ENCODE peak calls at places on chromosomes 13 and 19, in four cellular contexts. N, M, U and K are unnamed samples.
A peak's percentile ranks its signal among the peaks of the same experiment; 100 is the strongest.

GRCh38 chr13:44969858-44970484 is 19.3 kb downstream of the NUFIP1 start:
- DNase-seq in U (peak; percentile 78), N (peak; percentile 32), M (peak; percentile 70), K (peak; percentile 87)

GRCh38 chr19:47729468-47729798 is 15.9 kb upstream of the NOP53 start:
- DNase-seq in M (peak; percentile 89), N (no peak), U (peak; percentile 90), K (peak; percentile 66)

GRCh38 chr13:39942901-39943273 is 287.4 kb downstream of the COG6 start:
- DNase-seq in N (peak; percentile 86), U (peak; percentile 89), M (peak; percentile 85), K (peak; percentile 94)

GRCh38 chr19:5037936-5038335 is 69.0 kb downstream of the KDM4B start:
- DNase-seq in M (no peak), N (no peak), U (peak; percentile 22), K (no peak)

GRCh38 chr19:12884926-12885748 is 1.9 kb downstream of the KLF1 start:
- DNase-seq in M (peak; percentile 70), N (peak; percentile 85), U (peak; percentile 75), K (peak; percentile 100)

GRCh38 chr19:29075149-29075548 is 137.8 kb downstream of the UQCRFS1 start:
- DNase-seq in M (no peak), N (no peak), U (no peak), K (no peak)

GRCh38 chr13:98488736-98489135 is 88.2 kb downstream of the STK24 start:
- DNase-seq in U (no peak), N (peak; percentile 83), M (no peak), K (no peak)

GRCh38 chr19:29492761-29493160 is 33.0 kb upstream of the VSTM2B start:
- DNase-seq in M (peak; percentile 51), U (no peak), N (no peak), K (no peak)

GRCh38 chr19:11881151-11881800 is 6.3 kb upstream of the ZNF69 start:
- DNase-seq in U (peak; percentile 70), N (peak; percentile 72), M (peak; percentile 56), K (peak; percentile 89)

GRCh38 chr19:57403737-57404537 is 7.0 kb upstream of the ZNF17 start:
- DNase-seq in M (no peak), U (no peak), N (no peak), K (no peak)

GRCh38 chr13:21034602-21035190 is 26.7 kb downstream of the LATS2 start:
- DNase-seq in M (peak; percentile 36), U (peak; percentile 34), N (no peak), K (peak; percentile 63)

GRCh38 chr13:114081761-114082681 is 50.4 kb downstream of the RASA3 start:
- DNase-seq in N (no peak), M (no peak), U (no peak), K (no peak)

GRCh38 chr19:55667958-55668357 is 7.1 kb upstream of the EPN1 start:
- DNase-seq in U (no peak), N (no peak), M (peak; percentile 40), K (no peak)

GRCh38 chr13:65943711-65944110 is 1286.4 kb downstream of the PCDH9 start:
- DNase-seq in U (no peak), N (no peak), M (no peak), K (no peak)

GRCh38 chr19:13102666-13103584 is at the start of gene LYL1:
- DNase-seq in N (peak; percentile 88), U (no peak), M (no peak), K (peak; percentile 79)

GRCh38 chr19:15702590-15702930 is 25.3 kb upstream of the OR10H2 start:
- DNase-seq in U (peak; percentile 26), N (peak; percentile 45), M (peak; percentile 42), K (peak; percentile 26)

GRCh38 chr13:63088226-63088625 is 1672.6 kb upstream of the PCDH20 start:
- DNase-seq in M (no peak), U (peak; percentile 1), N (no peak), K (no peak)

GRCh38 chr19:40229484-40229883 is 3.0 kb upstream of the CCNP start:
- DNase-seq in M (peak; percentile 41), N (no peak), U (peak; percentile 80), K (no peak)

GRCh38 chr19:51514866-51515481 is 13.4 kb upstream of the SIGLEC12 start:
- DNase-seq in U (peak; percentile 65), M (peak; percentile 89), N (peak; percentile 66), K (peak; percentile 82)

GRCh38 chr13:38202730-38203129 is 146.9 kb upstream of the UFM1 start:
- DNase-seq in M (peak; percentile 67), U (peak; percentile 66), N (no peak), K (no peak)

GRCh38 chr13:110555601-110556223 is 5.8 kb downstream of the RAB20 start:
- DNase-seq in U (no peak), N (peak; percentile 9), M (peak; percentile 3), K (no peak)
- TF ChIP-seq EZH2phosphoT487 in U (no peak), N (no peak), M (no peak), K (no peak)

GRCh38 chr13:41788552-41788951 is 172.4 kb downstream of the VWA8 start:
- DNase-seq in M (no peak), U (no peak), N (no peak), K (no peak)
- TF ChIP-seq EZH2phosphoT487 in M (no peak), U (no peak), N (no peak), K (no peak)

DNA sequence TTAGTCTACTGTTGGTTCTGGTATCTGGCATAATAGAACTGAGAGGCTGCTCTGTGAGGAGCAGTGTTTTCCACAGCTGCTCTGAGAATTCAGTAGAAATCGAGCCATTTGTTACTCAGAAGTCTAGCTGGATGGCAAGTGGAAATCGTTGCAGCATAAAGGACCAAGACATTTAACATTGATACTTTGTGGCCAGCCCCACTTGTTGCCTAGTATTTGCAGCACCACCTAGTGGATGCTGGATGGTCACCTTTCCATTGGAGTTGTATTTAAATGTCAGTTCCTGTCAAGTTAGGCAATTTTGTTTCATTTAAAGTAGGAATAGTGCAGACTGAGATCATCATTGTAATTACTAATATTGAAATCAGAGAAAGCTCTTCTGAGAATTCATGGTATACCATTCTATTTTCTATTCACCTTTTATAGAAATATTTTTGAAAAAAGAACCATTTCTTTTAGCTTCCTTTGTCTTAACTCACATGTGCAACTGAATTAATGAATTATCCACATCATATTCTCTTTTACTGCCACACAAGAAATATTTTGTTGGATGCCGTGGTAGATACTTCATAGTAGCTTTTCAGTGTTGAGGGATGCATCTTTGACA is 64.6 kb downstream of the PDS5B start:
- DNase-seq in M (peak; percentile 75), N (peak; percentile 75), U (peak; percentile 70), K (peak; percentile 87)
- TF ChIP-seq EZH2phosphoT487 in M (no peak), N (no peak), U (no peak), K (no peak)

DNA sequence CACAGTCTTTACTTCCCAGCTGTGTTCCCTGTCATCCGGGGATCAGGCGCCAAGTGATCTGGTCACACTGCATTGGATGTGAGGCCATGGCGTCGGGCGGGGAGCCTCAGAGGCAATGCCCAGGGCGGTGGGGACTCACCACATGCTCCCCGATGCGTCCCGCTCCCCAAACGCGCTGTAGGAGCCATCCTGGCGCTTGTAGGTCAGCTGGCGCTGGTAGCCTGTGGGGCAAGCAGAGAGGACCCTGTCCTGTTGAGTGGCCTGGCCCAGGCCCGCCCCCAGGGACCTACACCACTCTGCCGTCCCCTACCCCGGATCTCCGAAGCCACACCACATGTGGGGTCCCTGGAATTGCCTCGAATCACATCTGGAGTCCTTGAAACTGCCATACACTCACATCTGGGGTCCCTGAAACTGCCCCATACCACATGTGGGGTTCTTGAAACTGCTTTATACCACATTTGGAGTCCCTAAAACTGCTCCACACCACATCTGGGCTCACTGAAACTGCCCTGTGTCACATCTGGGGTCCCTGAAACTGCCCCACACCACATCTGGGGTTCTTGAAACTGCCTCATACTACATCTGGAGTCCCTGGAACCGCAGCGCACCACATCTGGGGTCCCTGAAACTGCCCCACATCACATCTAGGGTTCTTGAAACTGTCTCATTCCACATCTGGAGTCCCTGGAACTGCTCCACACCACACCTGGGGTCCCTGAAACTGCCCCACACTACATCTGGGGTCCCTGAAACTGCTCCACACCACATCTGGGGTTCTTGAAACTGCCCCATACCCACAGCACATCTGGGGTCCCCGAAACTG is 33.2 kb downstream of the F2RL3 start:
- DNase-seq in N (no peak), M (no peak), U (no peak), K (no peak)
- TF ChIP-seq EZH2phosphoT487 in N (no peak), M (no peak), U (no peak), K (no peak)

GRCh38 chr19:21147540-21147939 is 5.7 kb downstream of the ZNF431 start:
- DNase-seq in N (no peak), M (no peak), U (peak; percentile 38), K (no peak)

GRCh38 chr19:21143428-21143827 is 1.6 kb downstream of the ZNF431 start:
- DNase-seq in N (no peak), M (no peak), U (no peak), K (no peak)

GRCh38 chr19:21148681-21149080 is 6.8 kb downstream of the ZNF431 start:
- DNase-seq in M (no peak), U (no peak), N (no peak), K (no peak)

GRCh38 chr19:21141787-21142464 is at the start of gene ZNF431:
- DNase-seq in U (peak; percentile 96), M (peak; percentile 94), N (peak; percentile 96), K (peak; percentile 99)

GRCh38 chr19:21143846-21144245 is 2.0 kb downstream of the ZNF431 start:
- DNase-seq in M (no peak), N (no peak), U (peak; percentile 52), K (no peak)
- TF ChIP-seq EZH2phosphoT487 in M (no peak), N (no peak), U (no peak), K (no peak)

DNA sequence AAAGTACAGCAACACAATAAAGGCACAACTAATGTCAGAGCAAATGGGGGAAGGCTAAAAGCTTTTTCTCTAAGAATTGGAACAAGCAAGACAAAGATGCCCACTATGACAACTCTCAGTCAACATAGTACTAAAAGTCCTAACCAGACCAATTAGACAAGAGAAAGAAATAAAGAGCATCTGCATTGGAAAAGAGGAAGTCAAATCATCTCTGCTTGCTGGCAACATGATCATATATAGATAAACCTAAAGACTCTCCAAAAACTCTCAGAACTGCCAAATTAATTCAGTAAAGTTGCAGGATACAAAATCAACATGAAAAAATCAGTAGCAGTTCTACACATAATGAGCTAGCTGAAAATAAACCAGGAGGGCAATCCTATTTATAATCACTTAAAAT is 541.9 kb downstream of the DIAPH3 start:
- DNase-seq in N (no peak), U (no peak), M (no peak), K (no peak)
- TF ChIP-seq EZH2phosphoT487 in N (no peak), U (no peak), M (no peak), K (no peak)

GRCh38 chr13:51298812-51299211 is 40.7 kb upstream of the SERPINE3 start:
- DNase-seq in M (peak; percentile 5), U (peak; percentile 10), N (no peak), K (no peak)

GRCh38 chr13:51305558-51305957 is 33.9 kb upstream of the SERPINE3 start:
- DNase-seq in M (no peak), U (peak; percentile 23), N (no peak), K (no peak)

GRCh38 chr13:51303063-51303552 is 36.4 kb upstream of the SERPINE3 start:
- DNase-seq in U (no peak), M (no peak), N (no peak), K (peak; percentile 75)

GRCh38 chr13:51303882-51304281 is 35.6 kb upstream of the SERPINE3 start:
- DNase-seq in U (no peak), N (no peak), M (no peak), K (no peak)
- TF ChIP-seq EZH2phosphoT487 in U (no peak), N (no peak), M (no peak), K (no peak)